ENCODE peak calls at places on chromosome 14, in six cellular contexts. E, L, G, V, B and N are unnamed samples.

GRCh38 chr14:66254066-66254465 is 232.1 kb upstream of the CCDC196 start:
- DNase-seq in V (no peak), E (no peak), L (no peak), G (no peak), B (no peak), N (no peak)

GRCh38 chr14:95695913-95696312 is 9.7 kb downstream of the TCL1B start:
- DNase-seq in B (no peak), E (no peak), L (no peak), G (no peak), V (no peak), N (no peak)

GRCh38 chr14:25032092-25032784 is 17.7 kb downstream of the STXBP6 start:
- DNase-seq in V (no peak), L (no peak), B (no peak), E (no peak), G (no peak), N (no peak)

GRCh38 chr14:67722293-67722692 is 20.6 kb downstream of the RDH12 start:
- DNase-seq in E (peak; percentile 25), V (no peak), L (no peak), G (peak; percentile 37), B (no peak), N (no peak)

GRCh38 chr14:74627071-74627470 is 15.0 kb upstream of the LTBP2 start:
- DNase-seq in G (no peak), L (no peak), E (no peak), V (no peak), B (no peak), N (no peak)

GRCh38 chr14:24058260-24058950 is 6.6 kb downstream of the CARMIL3 start:
- DNase-seq in B (peak; percentile 26), L (peak; percentile 59), V (peak; percentile 55), E (peak; percentile 71), G (peak; percentile 94), N (no peak)

GRCh38 chr14:61655777-61656176 is 39.5 kb upstream of the HIF1A start:
- DNase-seq in E (no peak), V (peak; percentile 49), B (no peak), G (no peak), L (no peak), N (no peak)

GRCh38 chr14:58638231-58639205 is 756 bp downstream of the DACT1 start:
- DNase-seq in L (no peak), E (peak; percentile 16), G (peak; percentile 77), B (peak; percentile 26), V (peak; percentile 59), N (no peak)

GRCh38 chr14:93009471-93010117 is 86.6 kb downstream of the CHGA start:
- DNase-seq in E (no peak), B (peak; percentile 52), V (no peak), G (no peak), L (no peak), N (no peak)

GRCh38 chr14:61321385-61322010 is at the start of gene PRKCH:
- DNase-seq in B (peak; percentile 28), L (no peak), E (peak; percentile 94), G (peak; percentile 59), V (peak; percentile 91), N (peak; percentile 74)

GRCh38 chr14:89308232-89308959 is 108.6 kb downstream of the FOXN3 start:
- DNase-seq in B (no peak), E (no peak), L (no peak), G (peak; percentile 17), V (no peak), N (no peak)

GRCh38 chr14:64935508-64935907 is 7.0 kb downstream of the GPX2 start:
- DNase-seq in B (no peak), E (no peak), L (no peak), V (peak; percentile 37), G (no peak), N (no peak)

GRCh38 chr14:61860294-61860918 is 98.2 kb downstream of the SNAPC1 start:
- DNase-seq in G (peak; percentile 63), B (peak; percentile 40), L (no peak), V (peak; percentile 61), E (peak; percentile 69), N (peak; percentile 37)

GRCh38 chr14:36791402-36791801 is 129.7 kb downstream of the PAX9 start:
- DNase-seq in E (no peak), B (no peak), V (no peak), G (no peak), L (no peak), N (no peak)

GRCh38 chr14:50318031-50318626 is 6.0 kb downstream of the DMAC2L start:
- DNase-seq in B (no peak), G (peak; percentile 80), L (no peak), V (no peak), E (peak; percentile 62), N (no peak)

GRCh38 chr14:58166005-58166983 is 14.3 kb upstream of the ARMH4 start:
- DNase-seq in V (peak; percentile 59), L (peak; percentile 48), G (peak; percentile 93), E (peak; percentile 73), B (peak; percentile 92), N (peak; percentile 58)

GRCh38 chr14:94992046-94992445 is 165.3 kb downstream of the DICER1 start:
- DNase-seq in E (peak; percentile 54), B (no peak), L (no peak), G (peak; percentile 52), V (no peak), N (no peak)

GRCh38 chr14:33717866-33718265 is 233.0 kb downstream of the EGLN3 start:
- DNase-seq in E (peak; percentile 74), B (no peak), L (no peak), G (no peak), V (no peak), N (no peak)

GRCh38 chr14:93902619-93903307 is 24.4 kb upstream of the FAM181A start:
- DNase-seq in V (no peak), B (no peak), E (no peak), L (no peak), G (no peak), N (no peak)

GRCh38 chr14:68513137-68513536 is 279.7 kb downstream of the ZFP36L1 start:
- DNase-seq in E (peak; percentile 57), L (no peak), G (no peak), B (no peak), V (no peak), N (no peak)

GRCh38 chr14:33509927-33510535 is 440.8 kb downstream of the EGLN3 start:
- DNase-seq in B (no peak), G (peak; percentile 23), L (no peak), V (no peak), E (peak; percentile 68), N (no peak)

GRCh38 chr14:75257241-75257640 is 21.4 kb upstream of the FOS start:
- DNase-seq in E (peak; percentile 75), G (no peak), B (no peak), V (no peak), L (no peak), N (no peak)

GRCh38 chr14:101460521-101460920 is 100.8 kb upstream of the DIO3 start:
- DNase-seq in V (no peak), E (no peak), B (no peak), G (no peak), L (no peak), N (no peak)

GRCh38 chr14:104596927-104597351 is 7.6 kb downstream of the TMEM179 start:
- DNase-seq in G (no peak), V (no peak), E (no peak), B (no peak), L (no peak), N (no peak)

GRCh38 chr14:28596336-28596735 is 170.3 kb upstream of the FOXG1 start:
- DNase-seq in V (no peak), B (no peak), L (no peak), E (peak; percentile 62), G (peak; percentile 71), N (no peak)

GRCh38 chr14:68607081-68607851 is 185.6 kb downstream of the ZFP36L1 start:
- DNase-seq in V (no peak), E (no peak), G (peak; percentile 49), L (no peak), B (no peak), N (no peak)

GRCh38 chr14:23217621-23218020 is 20.1 kb upstream of the RNF212B start:
- DNase-seq in G (no peak), V (no peak), B (no peak), E (peak; percentile 73), L (no peak), N (no peak)